ENCODE peak calls at places on chromosomes 7 and 10, in seven cellular contexts. Q is GM12865, A is fibroblast of lung, B is cardiac muscle cell, J is PC-9, F is colonic mucosa, I is WTC11. G is an unnamed sample.

GRCh38 chr10:112624546-112625048 is 177.6 kb downstream of the VTI1A start:
- DNase-seq in Q (no peak), A (peak), B (no peak), J (no peak), F (no peak), I (no peak), G (no peak)

GRCh38 chr10:51876528-51876927 is 177.1 kb upstream of the CSTF2T start:
- DNase-seq in Q (no peak), A (no peak), B (no peak), J (no peak), F (no peak), I (no peak), G (no peak)

GRCh38 chr7:80659120-80660055 is 20.9 kb downstream of the CD36 start:
- DNase-seq in Q (no peak), A (peak), B (peak), J (no peak), F (no peak), I (no peak), G (peak)

GRCh38 chr10:35668865-35669650 is 27.0 kb upstream of the FZD8 start:
- DNase-seq in Q (no peak), A (no peak), B (no peak), J (no peak), F (no peak), I (no peak), G (no peak)

GRCh38 chr10:100571069-100571817 is 35.5 kb downstream of the HIF1AN start:
- DNase-seq in Q (no peak), A (no peak), B (no peak), J (no peak), F (no peak), I (no peak), G (no peak)

GRCh38 chr7:91164948-91165845 is 99.0 kb upstream of the FZD1 start:
- DNase-seq in Q (peak), A (peak), B (no peak), J (peak), F (no peak), I (no peak), G (peak)

GRCh38 chr10:29150010-29150409 is 138.9 kb upstream of the LYZL1 start:
- DNase-seq in Q (no peak), A (peak), B (peak), J (peak), F (no peak), I (no peak), G (no peak)

GRCh38 chr7:83161851-83162401 is 758 bp downstream of the PCLO start:
- DNase-seq in Q (no peak), A (no peak), B (no peak), J (no peak), F (no peak), I (no peak), G (no peak)

GRCh38 chr7:39530996-39531395 is 35.2 kb upstream of the YAE1 start:
- DNase-seq in Q (no peak), A (no peak), B (no peak), J (no peak), F (peak), I (no peak), G (no peak)

GRCh38 chr10:127027786-127028185 is 122.6 kb downstream of the DOCK1 start:
- DNase-seq in Q (no peak), A (no peak), B (no peak), J (no peak), F (no peak), I (no peak), G (no peak)

GRCh38 chr10:124639206-124639605 is 105.0 kb downstream of the FAM53B start:
- DNase-seq in Q (no peak), A (no peak), B (no peak), J (no peak), F (no peak), I (no peak), G (no peak)

GRCh38 chr10:124637746-124638145 is 106.4 kb downstream of the FAM53B start:
- DNase-seq in Q (no peak), A (no peak), B (no peak), J (no peak), F (no peak), I (no peak), G (no peak)

GRCh38 chr10:124637091-124637700 is 107.0 kb downstream of the FAM53B start:
- DNase-seq in Q (no peak), A (no peak), B (no peak), J (no peak), F (no peak), I (no peak), G (no peak)

GRCh38 chr10:124639646-124640045 is 104.5 kb downstream of the FAM53B start:
- DNase-seq in Q (no peak), A (no peak), B (no peak), J (no peak), F (no peak), I (no peak), G (no peak)

GRCh38 chr10:124636271-124636993 is 107.7 kb downstream of the FAM53B start:
- DNase-seq in Q (no peak), A (no peak), B (no peak), J (no peak), F (no peak), I (peak), G (no peak)
- TF ChIP-seq CTCF in Q (peak), A (no peak), B (no peak), J (no peak), F (no peak), I (no peak), G (peak)

DNA sequence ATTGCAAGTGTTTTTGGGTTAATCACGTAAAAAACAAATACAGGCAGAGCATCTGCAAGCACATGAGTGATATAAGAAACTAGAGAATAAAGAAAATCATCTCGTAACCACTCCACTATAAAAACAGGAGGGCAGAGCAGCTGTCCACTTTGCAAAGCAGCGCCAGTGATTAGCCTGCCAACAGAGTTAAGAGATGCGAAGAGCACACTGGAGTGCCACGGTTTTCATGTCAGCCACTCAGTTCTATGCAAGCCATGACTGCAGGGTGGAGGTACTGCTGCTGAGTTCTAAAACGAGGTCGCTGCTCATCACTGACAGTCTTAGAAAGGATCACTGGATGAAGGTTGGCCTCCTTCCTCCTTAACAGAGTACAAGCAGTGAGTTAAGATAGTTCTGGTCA is 58.5 kb downstream of the FGFR2 start:
- DNase-seq in Q (no peak), A (no peak), B (no peak), J (no peak), F (no peak), I (no peak), G (no peak)
- TF ChIP-seq CTCF in Q (no peak), A (no peak), B (no peak), J (no peak), F (no peak), I (no peak), G (no peak)

DNA sequence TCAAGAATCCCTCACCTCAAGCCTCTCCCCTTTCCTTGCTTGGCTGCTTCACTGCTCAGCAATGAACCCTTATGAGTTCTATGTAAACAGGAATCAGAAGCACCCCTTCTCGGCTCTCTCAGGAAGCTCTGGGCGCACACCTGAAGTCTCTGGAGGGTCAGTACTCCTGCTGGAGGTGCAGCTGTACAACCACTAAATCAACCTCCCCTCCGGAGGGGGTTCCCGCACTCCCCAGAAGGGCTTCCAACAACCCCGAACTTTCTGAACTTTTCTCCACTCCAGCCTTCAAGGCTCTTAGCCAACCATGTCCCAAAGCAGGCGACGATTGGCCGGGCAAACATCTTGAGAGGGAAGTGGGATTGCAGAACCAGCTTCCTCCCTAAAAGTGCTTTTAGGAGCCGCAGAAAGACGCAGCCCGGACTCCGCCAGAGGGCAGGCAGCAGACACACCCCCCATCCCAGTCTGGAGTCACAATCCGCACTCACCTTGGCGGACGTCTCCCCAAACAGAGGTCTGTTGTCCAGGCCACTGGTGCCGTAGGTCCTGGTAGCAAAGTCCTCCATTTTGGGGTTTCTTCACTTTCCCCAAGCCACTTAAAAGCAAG is 489 bp downstream of the TMEM243 start:
- DNase-seq in Q (peak), A (peak), B (peak), J (peak), F (peak), I (peak), G (peak)
- TF ChIP-seq CTCF in Q (no peak), A (peak), B (peak), J (no peak), F (no peak), I (no peak), G (no peak)

GRCh38 chr7:19116121-19117080 is 1.0 kb downstream of the TWIST1 start:
- DNase-seq in Q (peak), A (peak), B (peak), J (peak), F (no peak), I (peak), G (no peak)
- TF ChIP-seq CTCF in Q (no peak), A (no peak), B (no peak), J (no peak), F (no peak), I (no peak), G (no peak)

DNA sequence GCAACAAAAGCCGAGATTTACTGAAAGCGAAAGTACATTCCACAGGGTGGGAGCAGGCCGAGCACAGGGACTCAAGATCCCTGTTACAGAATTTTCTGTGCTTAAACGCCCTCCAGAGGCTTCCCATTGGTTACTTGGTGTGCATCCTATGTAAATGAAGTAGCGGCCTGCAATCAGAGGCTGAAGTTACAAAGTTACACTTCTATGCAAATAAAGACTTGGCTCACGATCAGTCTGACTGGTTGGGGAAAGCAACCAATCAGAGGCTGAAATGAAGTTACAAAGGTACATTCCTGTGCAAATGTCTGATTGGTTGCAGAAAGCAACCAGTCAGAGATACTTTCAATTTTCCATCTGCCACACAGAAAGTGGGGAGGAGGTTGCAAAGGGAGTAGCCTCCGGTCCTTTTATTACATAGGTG is 4.1 kb downstream of the ACBD7 start:
- DNase-seq in Q (peak), A (peak), B (peak), J (peak), F (peak), I (peak), G (peak)
- TF ChIP-seq CTCF in Q (no peak), A (peak), B (no peak), J (no peak), F (no peak), I (no peak), G (no peak)

G was measured in HFFc6.